ENCODE peak calls at places on chromosomes 5 and 9, in eight cellular contexts. J is HAP-1; C is GM19239; L is stimulated activated CD4-positive, alpha-beta T cell treated with anti-CD3 and anti-CD28 coated beads, Interleukin-4, amount 100 ng/mL, for 4 hours; V is neural crest cell; F is GM03348; G is substantia nigra; W is endothelial cell. Y is an unnamed sample.

GRCh38 chr9:119451426-119451825 is 82.2 kb upstream of the BRINP1 start:
- DNase-seq in W (no peak), F (no peak), C (no peak), J (no peak), L (no peak), V (no peak), G (no peak), Y (no peak)

GRCh38 chr9:4117835-4118610 is 181.8 kb downstream of the GLIS3 start:
- DNase-seq in C (peak), G (no peak), F (no peak), W (peak), V (peak), L (peak), J (peak), Y (no peak)

GRCh38 chr5:128667148-128667547 is 129.1 kb upstream of the FBN2 start:
- DNase-seq in F (no peak), L (no peak), W (no peak), V (no peak), J (no peak), G (no peak), C (no peak), Y (no peak)

GRCh38 chr5:51960617-51961115 is 577.4 kb downstream of the ISL1 start:
- DNase-seq in V (no peak), W (no peak), L (no peak), J (no peak), G (no peak), F (no peak), C (no peak), Y (no peak)

GRCh38 chr5:155299342-155300006 is 285.9 kb downstream of the KIF4B start:
- DNase-seq in C (no peak), G (no peak), V (no peak), F (no peak), L (no peak), W (no peak), J (no peak), Y (no peak)

GRCh38 chr9:21964925-21965385 is 29.2 kb downstream of the CDKN2A start:
- DNase-seq in W (peak), V (no peak), F (peak), C (no peak), L (peak), J (no peak), G (no peak), Y (no peak)

GRCh38 chr5:150999704-151000452 is 20.5 kb upstream of the GPX3 start:
- DNase-seq in F (no peak), J (no peak), W (no peak), G (no peak), L (no peak), C (no peak), V (no peak), Y (no peak)

GRCh38 chr5:27026791-27027190 is 11.6 kb downstream of the CDH9 start:
- DNase-seq in F (no peak), V (no peak), C (no peak), W (no peak), J (no peak), G (no peak), L (no peak), Y (no peak)

GRCh38 chr9:89954229-89954628 is 349.4 kb downstream of the GADD45G start:
- DNase-seq in W (no peak), F (no peak), C (no peak), G (no peak), V (no peak), L (no peak), J (no peak), Y (no peak)

GRCh38 chr9:136978073-136978864 is 965 bp downstream of the PTGDS start:
- DNase-seq in V (peak), W (peak), C (peak), G (peak), J (peak), F (peak), L (peak), Y (peak)

GRCh38 chr9:78443946-78444345 is 147.0 kb downstream of the PSAT1 start:
- DNase-seq in L (no peak), C (no peak), W (no peak), J (no peak), F (peak), V (no peak), G (no peak), Y (no peak)

GRCh38 chr9:2163231-2163885 is 148.2 kb downstream of the SMARCA2 start:
- DNase-seq in W (no peak), L (no peak), F (no peak), C (no peak), J (no peak), G (no peak), V (no peak), Y (no peak)

GRCh38 chr9:94630833-94631232 is 8.5 kb downstream of the FBP1 start:
- DNase-seq in F (no peak), C (no peak), V (no peak), G (no peak), L (no peak), W (no peak), J (no peak), Y (no peak)

GRCh38 chr5:80990971-80991370 is 30.8 kb downstream of the RASGRF2 start:
- DNase-seq in F (no peak), G (no peak), V (no peak), W (no peak), C (no peak), J (peak), L (no peak), Y (no peak)

GRCh38 chr9:97812247-97812543 is 40.8 kb upstream of the FOXE1 start:
- DNase-seq in V (no peak), W (no peak), F (no peak), L (no peak), J (no peak), C (no peak), G (no peak), Y (no peak)

GRCh38 chr5:65034782-65035181 is 266.1 kb downstream of the CWC27 start:
- DNase-seq in F (no peak), C (no peak), G (no peak), W (peak), L (no peak), V (no peak), J (no peak), Y (no peak)

GRCh38 chr9:13948037-13948436 is 365.9 kb downstream of the NFIB start:
- DNase-seq in V (no peak), C (no peak), L (no peak), F (no peak), J (no peak), G (no peak), W (no peak), Y (no peak)

GRCh38 chr5:29170609-29171008 is 2022.9 kb upstream of the CDH6 start:
- DNase-seq in J (no peak), G (no peak), V (no peak), F (no peak), C (no peak), L (no peak), W (no peak), Y (no peak)

GRCh38 chr9:70229579-70229978 is 29.2 kb upstream of the SMC5 start:
- DNase-seq in F (peak), L (no peak), G (no peak), V (no peak), J (no peak), W (no peak), C (no peak), Y (no peak)

GRCh38 chr5:81829242-81829641 is 78.3 kb upstream of the SSBP2 start:
- DNase-seq in V (no peak), L (no peak), J (no peak), F (no peak), G (no peak), W (no peak), C (no peak), Y (no peak)

GRCh38 chr9:91734371-91734981 is 215.6 kb downstream of the ROR2 start:
- DNase-seq in J (peak), F (peak), V (peak), L (peak), G (peak), C (peak), W (peak), Y (peak)

GRCh38 chr9:36037580-36038169 is 962 bp downstream of the RECK start:
- DNase-seq in C (peak), J (no peak), V (no peak), W (no peak), G (peak), L (peak), F (no peak), Y (peak)

GRCh38 chr5:81313686-81314085 is 12.3 kb downstream of the ZCCHC9 start:
- DNase-seq in V (no peak), L (no peak), C (no peak), J (no peak), G (no peak), W (no peak), F (no peak), Y (no peak)